ENCODE peak calls at places on chromosomes 3 and 15, in seven cellular contexts. X is ovary, N is astrocyte, A is astrocyte of the spinal cord, M is AG09319, H is retinal pigment epithelial cell, I is A549. E is an unnamed sample.

GRCh38 chr3:89560546-89560945 is 453.1 kb downstream of the EPHA3 start:
- DNase-seq in X (no peak), N (peak; percentile 92), A (peak; percentile 56), M (no peak), H (peak; percentile 89), I (no peak), E (no peak)

GRCh38 chr15:71220828-71221227 is 105.6 kb downstream of the THSD4 start:
- DNase-seq in X (no peak), N (no peak), A (no peak), M (no peak), H (no peak), I (no peak), E (no peak)

GRCh38 chr3:9213019-9213646 is 36.3 kb downstream of the SRGAP3 start:
- DNase-seq in X (no peak), N (no peak), A (no peak), M (no peak), H (no peak), I (no peak), E (no peak)

GRCh38 chr3:81308296-81308695 is 453.1 kb downstream of the GBE1 start:
- DNase-seq in X (no peak), N (peak; percentile 57), A (peak; percentile 21), M (no peak), H (no peak), I (no peak), E (peak; percentile 39)

GRCh38 chr3:89098964-89099585 is 8.3 kb upstream of the EPHA3 start:
- DNase-seq in X (no peak), N (peak; percentile 33), A (peak; percentile 82), M (peak; percentile 22), H (no peak), I (peak; percentile 4), E (peak; percentile 33)

GRCh38 chr3:195537995-195538394 is 5.1 kb downstream of the PPP1R2 start:
- DNase-seq in X (no peak), N (no peak), A (no peak), M (no peak), H (no peak), I (no peak), E (no peak)

GRCh38 chr15:58110999-58111717 is 27.0 kb upstream of the AQP9 start:
- DNase-seq in X (no peak), N (no peak), A (no peak), M (no peak), H (no peak), I (no peak), E (no peak)

GRCh38 chr3:136042608-136043221 is 77.2 kb downstream of the PPP2R3A start:
- DNase-seq in X (no peak), N (peak; percentile 31), A (peak; percentile 77), M (peak; percentile 24), H (peak; percentile 11), I (peak; percentile 19), E (peak; percentile 61)

GRCh38 chr3:122255757-122256439 is 69.2 kb upstream of the CSTA start:
- DNase-seq in X (no peak), N (no peak), A (no peak), M (no peak), H (no peak), I (no peak), E (no peak)

GRCh38 chr3:46946416-46946815 is 30.1 kb downstream of the CCDC12 start:
- DNase-seq in X (no peak), N (no peak), A (no peak), M (no peak), H (no peak), I (no peak), E (no peak)

DNA sequence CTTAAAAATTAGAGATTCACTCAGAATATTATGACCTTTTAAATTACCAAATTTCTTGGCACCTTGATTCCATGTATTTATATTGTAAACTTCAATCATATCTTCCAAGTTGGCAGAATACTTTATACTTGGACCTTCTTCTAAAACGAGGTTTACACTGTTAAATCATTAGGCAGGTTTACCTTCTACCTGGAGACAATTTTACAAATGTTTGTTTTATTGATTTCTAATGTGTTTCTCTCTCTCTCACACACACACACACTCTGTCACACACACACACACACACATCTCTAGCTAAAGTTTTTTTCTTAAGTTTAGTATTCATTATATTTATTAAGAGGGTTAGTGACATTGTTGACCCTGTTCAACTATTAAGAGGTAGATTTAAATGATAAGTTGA is 1155.6 kb downstream of the NSUN3 start:
- DNase-seq in X (no peak), N (no peak), A (no peak), M (no peak), H (no peak), I (no peak), E (no peak)
- TF ChIP-seq CTCF in X (no peak), N (no peak), A (no peak), M (no peak), H (no peak), I (no peak), E (no peak)

GRCh38 chr3:119599558-119600174 is 2.0 kb downstream of the PLA1A start:
- DNase-seq in X (no peak), N (no peak), A (no peak), M (no peak), H (no peak), I (no peak), E (no peak)

GRCh38 chr3:119602676-119603075 is 5.0 kb downstream of the PLA1A start:
- DNase-seq in X (no peak), N (no peak), A (no peak), M (no peak), H (no peak), I (no peak), E (no peak)

GRCh38 chr3:119598410-119599098 is 869 bp downstream of the PLA1A start:
- DNase-seq in X (no peak), N (no peak), A (no peak), M (no peak), H (no peak), I (no peak), E (no peak)

GRCh38 chr3:119601154-119601553 is 3.5 kb downstream of the PLA1A start:
- DNase-seq in X (no peak), N (no peak), A (no peak), M (no peak), H (no peak), I (no peak), E (no peak)

GRCh38 chr3:119600732-119601131 is 3.0 kb downstream of the PLA1A start:
- DNase-seq in X (no peak), N (no peak), A (no peak), M (no peak), H (no peak), I (no peak), E (no peak)
- TF ChIP-seq CTCF in X (no peak), N (no peak), A (peak; percentile 32), M (peak; percentile 34), H (peak; percentile 49), I (no peak), E (peak; percentile 71)

DNA sequence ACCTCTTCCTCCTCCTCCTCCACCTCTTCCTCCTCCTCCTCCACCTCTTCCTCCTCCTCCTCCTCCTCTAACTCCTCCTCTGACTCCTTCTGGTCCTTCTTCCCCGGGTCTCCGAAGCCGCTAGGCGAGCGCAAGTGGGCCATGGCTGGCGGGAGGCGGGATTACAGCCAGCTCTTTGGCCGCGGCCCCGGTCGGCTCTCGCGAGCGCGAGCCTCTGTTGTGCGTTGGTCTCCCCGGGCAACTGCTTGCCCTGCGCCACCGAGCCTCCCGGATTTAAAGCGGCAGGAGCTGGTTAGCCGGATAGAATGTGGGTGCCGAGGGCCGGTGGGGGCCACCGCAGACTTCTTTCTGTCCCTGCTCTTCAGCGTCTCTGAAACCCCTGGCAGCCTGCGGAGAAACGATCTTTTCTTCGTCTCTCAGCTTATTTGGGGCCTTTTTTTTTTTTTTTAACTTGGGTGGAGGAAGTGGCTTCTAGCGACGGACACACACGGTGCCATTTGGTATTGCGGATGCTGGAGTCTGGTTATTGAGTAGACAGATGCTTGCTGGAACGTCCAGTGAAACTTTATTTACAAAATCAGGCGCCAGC is at the start of gene ERICH6:
- DNase-seq in X (peak; percentile 91), N (peak; percentile 75), A (peak; percentile 93), M (peak; percentile 73), H (peak; percentile 66), I (peak; percentile 91), E (peak; percentile 88)
- TF ChIP-seq CTCF in X (no peak), N (no peak), A (peak; percentile 0), M (no peak), H (no peak), I (no peak), E (peak; percentile 6)

DNA sequence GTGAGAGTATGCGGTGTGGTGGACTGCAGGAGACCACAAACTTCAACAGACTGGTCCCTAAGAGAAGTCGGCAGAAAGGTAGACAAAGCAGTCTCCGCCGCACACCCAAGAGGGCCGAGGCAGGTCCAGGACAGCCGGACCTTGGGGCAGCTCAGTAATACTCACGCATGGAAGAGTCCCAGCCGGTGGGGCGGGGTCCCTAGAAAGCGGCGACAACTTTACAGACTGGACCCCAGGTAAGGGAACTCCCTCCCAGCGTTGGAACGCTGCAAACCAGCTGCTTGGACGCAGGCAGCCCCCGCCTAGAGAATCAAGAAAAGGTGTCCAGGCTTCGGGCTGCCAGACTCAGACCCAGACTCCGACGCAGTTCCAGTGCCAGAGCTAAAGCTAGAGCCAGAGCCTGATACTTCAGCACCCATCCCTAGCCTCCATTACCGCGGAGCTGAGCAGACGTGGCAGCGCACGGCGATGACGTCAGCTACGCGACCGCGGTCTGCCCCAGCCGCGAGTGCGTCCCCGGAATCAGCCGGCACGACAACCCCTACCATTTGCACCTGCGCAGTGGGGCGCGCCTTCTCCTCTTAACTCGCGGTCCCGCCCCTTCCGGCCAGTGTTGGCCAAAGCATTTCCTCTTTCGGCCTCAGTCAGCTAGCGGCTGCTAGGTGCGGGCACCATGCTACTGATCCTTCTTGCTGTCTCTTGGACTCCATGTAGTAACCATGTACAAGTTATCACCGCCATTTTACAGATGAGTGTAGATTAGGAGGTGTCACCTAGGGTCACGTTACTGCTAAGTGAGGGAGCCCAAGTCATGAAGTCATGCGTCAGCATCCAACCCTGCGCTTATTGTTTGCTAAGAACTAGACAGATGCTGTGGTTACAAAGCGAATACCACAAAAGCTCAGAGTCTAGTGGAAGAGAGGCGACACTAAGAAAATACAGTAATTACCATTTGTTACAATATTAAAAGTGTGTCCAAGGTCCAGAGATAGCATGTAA is at the start of gene TMEM39A:
- DNase-seq in X (peak; percentile 100), N (peak; percentile 93), A (peak; percentile 99), M (peak; percentile 96), H (peak; percentile 94), I (peak; percentile 98), E (peak; percentile 96)
- TF ChIP-seq CTCF in X (no peak), N (no peak), A (no peak), M (no peak), H (no peak), I (no peak), E (peak; percentile 42)